ENCODE peak calls at places on chromosomes 13 and 19, in four cellular contexts. One of them, this sample, is unnamed.

GRCh38 chr19:38005224-38005614 is 98.2 kb downstream of the SIPA1L3 start:
- DNase-seq in HEK293T: no peak
- DNase-seq in fibroblast of mammary gland: no peak
- DNase-seq in brain pericyte: no peak
- DNase-seq in this sample: no peak

GRCh38 chr19:8004723-8005513 is 523 bp downstream of the ELAVL1 start:
- DNase-seq in HEK293T: peak; percentile 26
- DNase-seq in fibroblast of mammary gland: peak; percentile 25
- DNase-seq in brain pericyte: no peak
- DNase-seq in this sample: peak; percentile 31

GRCh38 chr13:28100149-28101121 is at the start of gene FLT3:
- DNase-seq in HEK293T: peak; percentile 72
- DNase-seq in fibroblast of mammary gland: peak; percentile 30
- DNase-seq in brain pericyte: no peak
- DNase-seq in this sample: peak; percentile 82

GRCh38 chr13:85864963-85865530 is 65.8 kb upstream of the SLITRK6 start:
- DNase-seq in HEK293T: peak; percentile 58
- DNase-seq in fibroblast of mammary gland: peak; percentile 2
- DNase-seq in brain pericyte: no peak
- DNase-seq in this sample: no peak

GRCh38 chr19:49114630-49115363 is 627 bp downstream of the LIN7B start:
- DNase-seq in HEK293T: peak; percentile 47
- DNase-seq in fibroblast of mammary gland: peak; percentile 42
- DNase-seq in brain pericyte: no peak
- DNase-seq in this sample: peak; percentile 48

GRCh38 chr13:47672245-47672975 is 328.7 kb downstream of the SUCLA2 start:
- DNase-seq in HEK293T: no peak
- DNase-seq in fibroblast of mammary gland: peak; percentile 85
- DNase-seq in brain pericyte: no peak
- DNase-seq in this sample: no peak

GRCh38 chr19:20165971-20166592 is 932 bp upstream of the ZNF486 start:
- DNase-seq in HEK293T: no peak
- DNase-seq in fibroblast of mammary gland: no peak
- DNase-seq in brain pericyte: no peak
- DNase-seq in this sample: no peak

GRCh38 chr19:28886708-28887107 is 326.2 kb downstream of the UQCRFS1 start:
- DNase-seq in HEK293T: no peak
- DNase-seq in fibroblast of mammary gland: no peak
- DNase-seq in brain pericyte: no peak
- DNase-seq in this sample: no peak

GRCh38 chr13:61423879-61424278 is 8.2 kb upstream of the PCDH20 start:
- DNase-seq in HEK293T: no peak
- DNase-seq in fibroblast of mammary gland: no peak
- DNase-seq in brain pericyte: no peak
- DNase-seq in this sample: no peak

GRCh38 chr19:15644066-15644741 is 3.5 kb downstream of the CYP4F3 start:
- DNase-seq in HEK293T: no peak
- DNase-seq in fibroblast of mammary gland: no peak
- DNase-seq in brain pericyte: no peak
- DNase-seq in this sample: no peak

GRCh38 chr19:40229484-40229883 is 3.0 kb upstream of the CCNP start:
- DNase-seq in HEK293T: no peak
- DNase-seq in fibroblast of mammary gland: peak; percentile 68
- DNase-seq in brain pericyte: no peak
- DNase-seq in this sample: no peak